ENCODE peak calls at places on chromosomes 12 and 14, in nine cellular contexts. E, N, V, O, T, U, P, W and J are unnamed samples.

GRCh38 chr12:118061876-118062791 is 1.2 kb upstream of the WSB2 start:
- DNase-seq in P (no peak), N (peak), E (peak), T (peak), U (peak), V (no peak), W (peak), O (no peak), J (no peak)

GRCh38 chr12:14995583-14996425 is 23.0 kb downstream of the PDE6H start:
- DNase-seq in V (peak), T (peak), E (no peak), N (peak), P (no peak), O (peak), W (no peak), U (peak), J (no peak)

GRCh38 chr14:70897475-70897874 is 9.8 kb upstream of the PCNX1 start:
- DNase-seq in W (no peak), O (no peak), N (peak), E (no peak), P (no peak), V (peak), T (peak), U (no peak), J (no peak)

GRCh38 chr12:91622981-91623380 is 440.4 kb upstream of the DCN start:
- DNase-seq in N (no peak), O (no peak), V (no peak), E (no peak), W (no peak), P (no peak), U (no peak), T (no peak), J (no peak)

GRCh38 chr14:50399251-50400032 is 2.8 kb upstream of the CDKL1 start:
- DNase-seq in N (peak), P (no peak), T (peak), U (peak), E (no peak), O (no peak), V (no peak), W (no peak), J (no peak)

GRCh38 chr14:101501858-101502615 is 59.3 kb upstream of the DIO3 start:
- DNase-seq in U (no peak), N (no peak), E (no peak), P (no peak), T (no peak), V (no peak), W (no peak), O (no peak), J (no peak)

GRCh38 chr14:93301821-93302447 is 30.9 kb downstream of the BTBD7 start:
- DNase-seq in T (no peak), E (no peak), U (peak), N (no peak), P (no peak), V (no peak), O (no peak), W (no peak), J (no peak)

GRCh38 chr14:54715244-54715643 is 148.3 kb downstream of the SAMD4A start:
- DNase-seq in W (no peak), V (no peak), U (peak), N (no peak), O (no peak), T (peak), P (no peak), E (no peak), J (no peak)

GRCh38 chr12:47080725-47081502 is 1.2 kb upstream of the AMIGO2 start:
- DNase-seq in E (peak), N (peak), P (peak), T (peak), U (peak), W (peak), V (no peak), O (no peak), J (no peak)

GRCh38 chr12:724194-724855 is 28.1 kb upstream of the WNK1 start:
- DNase-seq in V (no peak), W (peak), E (peak), O (peak), N (no peak), U (peak), T (peak), P (no peak), J (no peak)

GRCh38 chr14:59278111-59278510 is 89.6 kb downstream of the DAAM1 start:
- DNase-seq in N (peak), U (peak), T (peak), O (no peak), V (no peak), W (no peak), E (no peak), P (no peak), J (no peak)

GRCh38 chr12:3748620-3749019 is 4.3 kb downstream of the CRACR2A start:
- DNase-seq in P (no peak), E (no peak), U (no peak), N (no peak), O (no peak), T (no peak), V (no peak), W (no peak), J (no peak)

GRCh38 chr12:45273717-45274271 is 57.9 kb downstream of the ANO6 start:
- DNase-seq in W (no peak), T (peak), P (no peak), E (no peak), N (peak), O (no peak), U (peak), V (peak), J (no peak)

GRCh38 chr14:81418057-81418790 is 18.1 kb upstream of the STON2 start:
- DNase-seq in N (no peak), T (no peak), V (no peak), E (no peak), P (no peak), O (no peak), U (no peak), W (no peak), J (no peak)

GRCh38 chr12:124625867-124626675 is 58.7 kb upstream of the NCOR2 start:
- DNase-seq in U (peak), T (peak), V (no peak), O (no peak), W (no peak), N (peak), P (no peak), E (no peak), J (no peak)

GRCh38 chr12:123956249-123956648 is 16.4 kb downstream of the CCDC92 start:
- DNase-seq in T (no peak), V (no peak), E (no peak), N (no peak), P (no peak), O (no peak), W (no peak), U (no peak), J (no peak)

GRCh38 chr14:54815016-54815415 is 87.6 kb downstream of the GCH1 start:
- DNase-seq in N (no peak), T (peak), O (no peak), P (no peak), E (no peak), U (no peak), W (no peak), V (no peak), J (no peak)

GRCh38 chr14:101174522-101174838 is 271.0 kb upstream of the RTL1 start:
- DNase-seq in V (no peak), U (no peak), W (no peak), O (no peak), E (peak), N (peak), T (no peak), P (no peak), J (no peak)

GRCh38 chr12:113747048-113747447 is 219.1 kb downstream of the RBM19 start:
- DNase-seq in T (no peak), N (no peak), U (no peak), P (no peak), E (no peak), W (no peak), V (no peak), O (no peak), J (no peak)

GRCh38 chr12:127613056-127613455 is 653.9 kb upstream of the TMEM132C start:
- DNase-seq in T (no peak), O (no peak), E (no peak), P (no peak), V (no peak), N (no peak), U (no peak), W (no peak), J (no peak)

GRCh38 chr14:24734917-24735500 is 101.0 kb upstream of the GZMB start:
- DNase-seq in V (peak), N (peak), W (no peak), T (peak), O (peak), E (no peak), U (peak), P (no peak), J (no peak)